ENCODE peak calls at places on chromosomes 4 and X, in four cellular contexts. One of them, this sample, is unnamed.

GRCh38 chr4:41509411-41510008 is 28.4 kb upstream of the LIMCH1 start:
- DNase-seq in CD8-positive, alpha-beta T cell: no peak
- DNase-seq in stomach: peak; percentile 46
- DNase-seq in HCT116: no peak
- DNase-seq in this sample: no peak

GRCh38 chrX:154840856-154841255 is 6.4 kb upstream of the SMIM9 start:
- DNase-seq in CD8-positive, alpha-beta T cell: no peak
- DNase-seq in stomach: no peak
- DNase-seq in HCT116: peak; percentile 22
- DNase-seq in this sample: no peak

GRCh38 chrX:45715787-45716186 is 515.1 kb upstream of the DIPK2B start:
- DNase-seq in CD8-positive, alpha-beta T cell: no peak
- DNase-seq in stomach: no peak
- DNase-seq in HCT116: no peak
- DNase-seq in this sample: no peak

GRCh38 chr4:82652062-82652461 is 90.3 kb upstream of the TMEM150C start:
- DNase-seq in CD8-positive, alpha-beta T cell: no peak
- DNase-seq in stomach: no peak
- DNase-seq in HCT116: no peak
- DNase-seq in this sample: no peak

GRCh38 chr4:102139932-102140331 is 205.3 kb downstream of the SLC39A8 start:
- DNase-seq in CD8-positive, alpha-beta T cell: no peak
- DNase-seq in stomach: no peak
- DNase-seq in HCT116: peak; percentile 36
- DNase-seq in this sample: no peak

GRCh38 chr4:169342906-169343560 is 72.3 kb upstream of the SH3RF1 start:
- DNase-seq in CD8-positive, alpha-beta T cell: no peak
- DNase-seq in stomach: no peak
- DNase-seq in HCT116: no peak
- DNase-seq in this sample: no peak

GRCh38 chr4:89413518-89413917 is 105.9 kb upstream of the GPRIN3 start:
- DNase-seq in CD8-positive, alpha-beta T cell: no peak
- DNase-seq in stomach: no peak
- DNase-seq in HCT116: no peak
- DNase-seq in this sample: no peak

GRCh38 chr4:30801876-30802275 is 81.7 kb downstream of the PCDH7 start:
- DNase-seq in CD8-positive, alpha-beta T cell: no peak
- DNase-seq in stomach: no peak
- DNase-seq in HCT116: no peak
- DNase-seq in this sample: no peak

GRCh38 chr4:57231781-57232180 is 121.6 kb upstream of the IGFBP7 start:
- DNase-seq in CD8-positive, alpha-beta T cell: no peak
- DNase-seq in stomach: no peak
- DNase-seq in HCT116: no peak
- DNase-seq in this sample: no peak

GRCh38 chr4:13903061-13903460 is 275.5 kb upstream of the BOD1L1 start:
- DNase-seq in CD8-positive, alpha-beta T cell: no peak
- DNase-seq in stomach: no peak
- DNase-seq in HCT116: no peak
- DNase-seq in this sample: no peak

GRCh38 chr4:76836860-76837564 is 60.9 kb downstream of the SOWAHB start:
- DNase-seq in CD8-positive, alpha-beta T cell: no peak
- DNase-seq in stomach: no peak
- DNase-seq in HCT116: no peak
- DNase-seq in this sample: no peak

GRCh38 chrX:140091276-140091886 is 126.1 kb upstream of the CXorf66 start:
- DNase-seq in CD8-positive, alpha-beta T cell: no peak
- DNase-seq in stomach: peak; percentile 36
- DNase-seq in HCT116: no peak
- DNase-seq in this sample: peak; percentile 33

GRCh38 chr4:149238097-149238496 is 577.5 kb downstream of the IQCM start:
- DNase-seq in CD8-positive, alpha-beta T cell: no peak
- DNase-seq in stomach: no peak
- DNase-seq in HCT116: no peak
- DNase-seq in this sample: no peak

GRCh38 chr4:64670647-64671046 is 261.4 kb upstream of the TECRL start:
- DNase-seq in CD8-positive, alpha-beta T cell: no peak
- DNase-seq in stomach: no peak
- DNase-seq in HCT116: no peak
- DNase-seq in this sample: no peak

GRCh38 chrX:111470681-111471403 is 40.6 kb upstream of the SERTM2 start:
- DNase-seq in CD8-positive, alpha-beta T cell: no peak
- DNase-seq in stomach: no peak
- DNase-seq in HCT116: no peak
- DNase-seq in this sample: no peak

GRCh38 chr4:137572163-137572562 is 39.9 kb upstream of the PCDH18 start:
- DNase-seq in CD8-positive, alpha-beta T cell: no peak
- DNase-seq in stomach: no peak
- DNase-seq in HCT116: no peak
- DNase-seq in this sample: no peak

GRCh38 chr4:20253799-20254409 is 2.2 kb downstream of the SLIT2 start:
- DNase-seq in CD8-positive, alpha-beta T cell: no peak
- DNase-seq in stomach: no peak
- DNase-seq in HCT116: no peak
- DNase-seq in this sample: no peak

GRCh38 chrX:107721318-107721717 is 54.3 kb downstream of the TSC22D3 start:
- DNase-seq in CD8-positive, alpha-beta T cell: no peak
- DNase-seq in stomach: no peak
- DNase-seq in HCT116: no peak
- DNase-seq in this sample: no peak
- H3K4me1 ChIP-seq in CD8-positive, alpha-beta T cell: peaks cover 13% of the 10 kb centered on the region
- H3K4me1 ChIP-seq in stomach: peaks cover 87% of the 10 kb centered on the region
- H3K4me1 ChIP-seq in HCT116: peaks cover 24% of the 10 kb centered on the region
- H3K4me1 ChIP-seq in this sample: no peaks in the 10 kb centered on the region

DNA sequence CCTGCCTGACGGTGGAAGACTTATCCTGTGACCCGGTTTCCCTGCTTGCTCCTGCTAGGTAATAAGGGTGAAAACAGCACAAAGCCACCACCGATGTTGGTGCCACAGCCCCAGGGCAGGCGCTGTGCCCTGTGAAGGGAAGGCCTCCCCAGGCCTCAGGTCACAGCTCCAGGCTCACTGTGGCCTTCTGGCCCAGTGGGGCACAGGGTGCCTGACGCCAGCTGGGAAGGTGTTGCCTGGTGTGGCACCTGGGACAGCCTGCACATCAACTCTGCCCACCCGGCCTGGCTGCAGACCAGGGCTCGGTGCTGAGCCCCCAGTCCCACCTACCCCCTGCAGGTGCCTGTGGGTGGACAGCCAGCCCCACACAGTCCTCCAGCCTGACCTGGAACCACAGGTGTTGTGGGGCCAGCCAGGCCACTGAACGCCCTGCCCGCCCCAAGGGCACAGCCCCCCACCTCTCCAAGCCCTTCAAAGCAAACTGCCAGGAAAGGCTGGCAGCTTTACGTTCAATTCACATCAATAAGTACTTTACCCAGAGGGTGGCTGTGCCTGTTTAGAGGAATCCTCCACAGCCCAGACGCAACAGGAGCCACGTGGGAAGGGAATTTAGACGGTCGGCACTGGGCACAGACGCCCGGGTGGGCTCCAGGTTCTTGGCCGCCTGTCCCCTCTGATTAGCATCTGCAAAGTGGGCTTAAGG is 54.3 kb downstream of the ZFYVE28 start:
- DNase-seq in CD8-positive, alpha-beta T cell: no peak
- DNase-seq in stomach: no peak
- DNase-seq in HCT116: no peak
- DNase-seq in this sample: no peak
- H3K4me3 ChIP-seq in CD8-positive, alpha-beta T cell: peak overlapping the region; percentile 74
- H3K4me3 ChIP-seq in stomach: peak overlapping the region; percentile 52
- H3K4me3 ChIP-seq in HCT116: no peak overlapping the region
- H3K4me3 ChIP-seq in this sample: peak overlapping the region; percentile 47

DNA sequence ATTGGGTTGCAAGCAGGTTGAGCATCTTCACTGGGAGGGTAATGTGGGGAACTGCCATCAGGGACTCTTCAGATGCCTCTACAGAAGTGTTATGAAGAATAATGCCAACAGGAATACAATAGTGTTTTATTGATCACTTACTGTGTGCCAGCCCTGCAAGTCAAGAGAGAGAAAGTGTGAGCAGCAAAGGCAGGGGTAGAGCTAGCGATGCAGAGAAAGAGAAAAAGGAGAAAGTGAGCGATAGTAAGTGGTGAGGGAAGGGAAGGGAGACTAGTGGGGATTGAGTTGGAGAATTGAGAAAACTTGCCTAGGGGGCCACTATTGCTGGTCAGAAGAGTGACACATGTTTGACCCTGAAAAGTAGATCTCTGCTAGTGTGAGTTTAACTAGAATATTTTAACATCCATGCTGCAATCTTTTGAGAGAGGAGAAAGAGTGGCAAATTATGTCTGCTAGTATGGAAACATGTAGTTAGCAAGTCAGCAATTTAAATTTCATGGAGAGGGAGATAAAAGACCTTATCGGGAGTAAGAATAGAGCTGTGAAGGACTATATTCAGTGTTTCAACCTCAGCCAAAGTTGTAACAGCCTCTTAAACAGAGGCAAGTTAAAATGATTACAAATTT is 12.2 kb downstream of the AFF1 start:
- DNase-seq in CD8-positive, alpha-beta T cell: no peak
- DNase-seq in stomach: no peak
- DNase-seq in HCT116: no peak
- DNase-seq in this sample: no peak
- H3K4me1 ChIP-seq in CD8-positive, alpha-beta T cell: peaks cover 14% of the 10 kb centered on the region
- H3K4me1 ChIP-seq in stomach: peaks cover 71% of the 10 kb centered on the region
- H3K4me1 ChIP-seq in HCT116: peaks cover 7% of the 10 kb centered on the region
- H3K4me1 ChIP-seq in this sample: peaks cover 27% of the 10 kb centered on the region

DNA sequence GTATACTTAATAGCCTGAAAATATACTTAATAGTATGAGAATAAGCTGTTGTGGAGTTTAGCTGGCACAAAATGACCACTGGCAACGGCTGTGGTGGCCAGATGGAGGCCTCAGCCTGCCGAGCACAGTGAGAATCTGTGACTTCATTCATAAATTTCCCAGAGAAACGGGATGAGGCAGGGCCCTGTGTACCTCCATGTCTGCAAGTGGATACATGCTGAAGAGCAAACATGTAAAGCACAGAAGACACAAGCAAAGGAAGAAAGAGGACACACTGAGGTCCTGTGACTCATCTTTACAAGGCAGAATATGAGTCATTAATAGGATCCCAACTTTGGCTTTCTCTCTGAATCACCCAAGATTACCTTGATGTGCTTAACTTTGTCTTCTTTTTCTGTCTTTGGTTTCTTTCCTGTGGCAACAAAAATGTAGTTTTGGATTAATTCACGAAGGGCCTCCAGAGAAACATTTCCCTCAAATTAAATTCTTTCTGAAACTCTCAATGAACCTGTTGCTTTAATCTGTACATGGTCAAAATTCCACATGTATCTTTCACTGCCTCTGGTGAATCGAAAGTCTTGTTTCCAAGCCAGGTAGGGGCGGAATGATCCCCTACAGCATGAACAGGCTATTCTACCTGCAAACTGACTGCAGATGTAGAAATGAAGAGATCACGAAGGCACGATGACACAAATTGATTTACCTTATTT is 56.4 kb downstream of the IRF2 start:
- DNase-seq in CD8-positive, alpha-beta T cell: no peak
- DNase-seq in stomach: no peak
- DNase-seq in HCT116: peak; percentile 51
- DNase-seq in this sample: no peak
- H3K4me3 ChIP-seq in CD8-positive, alpha-beta T cell: no peak overlapping the region
- H3K4me3 ChIP-seq in stomach: no peak overlapping the region
- H3K4me3 ChIP-seq in HCT116: peak overlapping the region; percentile 25
- H3K4me3 ChIP-seq in this sample: no peak overlapping the region

DNA sequence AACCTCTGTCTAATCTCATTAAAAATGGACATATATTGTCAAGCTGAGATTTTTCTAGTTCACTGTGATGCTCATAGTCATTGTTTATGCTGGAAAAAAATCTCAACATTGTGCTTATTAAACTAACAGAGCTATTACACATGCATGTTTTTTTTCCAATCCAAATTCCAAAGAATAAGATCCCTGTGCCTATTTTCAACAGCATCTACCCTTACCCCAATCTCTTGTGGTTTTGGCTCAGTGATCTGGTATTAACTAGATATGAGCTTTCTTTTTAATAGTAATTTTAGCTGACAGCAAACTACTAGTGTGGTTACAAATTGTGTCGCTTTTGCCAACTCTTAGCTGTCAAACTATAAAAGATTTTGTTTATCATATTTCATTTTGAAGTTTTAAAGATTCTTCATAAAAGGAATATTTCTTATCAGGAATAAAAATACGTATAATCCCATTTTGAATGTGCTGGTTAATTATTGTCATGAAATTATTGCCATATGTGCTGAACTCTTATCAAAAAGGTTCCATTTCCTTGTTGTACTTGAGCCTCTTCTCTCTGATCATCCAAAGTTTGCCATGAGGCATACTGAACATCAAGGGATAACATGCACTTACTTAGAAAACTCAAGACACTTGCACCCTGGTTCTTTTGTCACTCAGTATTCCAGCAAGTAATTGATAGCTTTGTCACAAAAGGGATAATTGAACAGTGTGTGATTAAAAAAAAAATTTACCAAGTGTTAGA is 241.2 kb downstream of the ARHGAP24 start:
- DNase-seq in CD8-positive, alpha-beta T cell: no peak
- DNase-seq in stomach: no peak
- DNase-seq in HCT116: no peak
- DNase-seq in this sample: no peak
- H3K4me1 ChIP-seq in CD8-positive, alpha-beta T cell: no peaks in the 10 kb centered on the region
- H3K4me1 ChIP-seq in stomach: no peaks in the 10 kb centered on the region
- H3K4me1 ChIP-seq in HCT116: peaks cover 7% of the 10 kb centered on the region
- H3K4me1 ChIP-seq in this sample: no peaks in the 10 kb centered on the region

DNA sequence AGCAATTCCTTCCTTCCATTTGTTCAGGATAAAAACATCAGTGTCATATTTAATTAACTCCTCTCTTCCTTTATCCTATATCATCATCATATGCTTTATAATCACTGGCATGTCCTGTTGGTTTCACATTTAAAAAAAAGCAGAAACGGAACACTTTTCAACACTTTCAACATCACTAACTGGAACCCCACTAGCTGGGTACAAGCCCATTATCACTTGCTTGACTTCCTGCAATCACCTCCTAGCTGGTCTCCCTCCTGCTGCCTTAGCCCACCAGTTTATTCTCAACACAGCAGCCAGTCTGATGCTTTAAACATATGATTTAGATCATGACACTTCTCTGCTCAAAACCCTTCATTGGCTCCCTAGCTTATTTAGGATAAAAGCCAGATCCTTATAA is 116.4 kb upstream of the LSM6 start:
- DNase-seq in CD8-positive, alpha-beta T cell: no peak
- DNase-seq in stomach: no peak
- DNase-seq in HCT116: no peak
- DNase-seq in this sample: no peak
- H3K4me3 ChIP-seq in CD8-positive, alpha-beta T cell: no peak overlapping the region
- H3K4me3 ChIP-seq in stomach: no peak overlapping the region
- H3K4me3 ChIP-seq in HCT116: no peak overlapping the region
- H3K4me3 ChIP-seq in this sample: no peak overlapping the region

GRCh38 chr4:186698028-186698427 is 25.6 kb downstream of the FAT1 start:
- DNase-seq in CD8-positive, alpha-beta T cell: no peak
- DNase-seq in stomach: no peak
- DNase-seq in HCT116: no peak
- DNase-seq in this sample: no peak
- H3K4me1 ChIP-seq in CD8-positive, alpha-beta T cell: no peaks in the 10 kb centered on the region
- H3K4me1 ChIP-seq in stomach: peaks cover 54% of the 10 kb centered on the region
- H3K4me1 ChIP-seq in HCT116: peaks cover 91% of the 10 kb centered on the region
- H3K4me1 ChIP-seq in this sample: peaks cover 26% of the 10 kb centered on the region